ENCODE peak calls at places on chromosomes 6 and 20, in five cellular contexts. S is CD8-positive, alpha-beta T cell; T is SJSA1; I is fibroblast of lung; Z is DND-41. Y is an unnamed sample. For H3K9me3 and H3K27me3, the result is how much of the 10 kb centered on the place peaks cover.

GRCh38 chr6:167227984-167228383 is 63.1 kb upstream of the UNC93A start:
- DNase-seq in S (no peak), T (no peak), I (no peak), Z (no peak), Y (no peak)

GRCh38 chr6:44073612-44074382 is 53.5 kb downstream of the MRPL14 start:
- DNase-seq in S (no peak), T (peak), I (no peak), Z (peak), Y (no peak)

GRCh38 chr20:36754656-36755222 is 8.8 kb upstream of the NDRG3 start:
- DNase-seq in S (peak), T (peak), I (peak), Z (peak), Y (peak)

GRCh38 chr6:35017461-35018183 is 123.5 kb downstream of the TCP11 start:
- DNase-seq in S (no peak), T (no peak), I (no peak), Z (no peak), Y (no peak)

GRCh38 chr20:63782521-63782971 is 43.0 kb downstream of the SLC2A4RG start:
- DNase-seq in S (peak), T (no peak), I (no peak), Z (no peak), Y (no peak)

GRCh38 chr6:10599046-10599445 is 77.9 kb downstream of the GCNT2 start:
- DNase-seq in S (no peak), T (no peak), I (no peak), Z (no peak), Y (no peak)

GRCh38 chr20:50369225-50370035 is 140.8 kb upstream of the PTPN1 start:
- DNase-seq in S (no peak), T (no peak), I (no peak), Z (no peak), Y (no peak)

GRCh38 chr6:42041131-42042055 is 8.9 kb upstream of the TAF8 start:
- DNase-seq in S (no peak), T (no peak), I (no peak), Z (peak), Y (no peak)

GRCh38 chr6:102488729-102489128 is 1095.2 kb downstream of the GRIK2 start:
- DNase-seq in S (no peak), T (peak), I (peak), Z (no peak), Y (peak)

GRCh38 chr6:151804585-151805285 is 2.7 kb upstream of the ESR1 start:
- DNase-seq in S (no peak), T (no peak), I (no peak), Z (no peak), Y (no peak)

GRCh38 chr6:150720774-150721233 is 121.1 kb downstream of the PLEKHG1 start:
- DNase-seq in S (no peak), T (peak), I (peak), Z (no peak), Y (no peak)

GRCh38 chr6:80520195-80520594 is 413.7 kb downstream of the BCKDHB start:
- DNase-seq in S (no peak), T (no peak), I (peak), Z (no peak), Y (no peak)

GRCh38 chr6:27078734-27079357 is 168.7 kb upstream of the PRSS16 start:
- DNase-seq in S (peak), T (peak), I (peak), Z (peak), Y (no peak)

GRCh38 chr20:53678315-53678989 is 84.8 kb upstream of the ZNF217 start:
- DNase-seq in S (no peak), T (no peak), I (no peak), Z (no peak), Y (no peak)
- H3K4me3 ChIP-seq in S (peak), T (no peak), I (no peak), Z (peak), Y (no peak)

GRCh38 chr6:300494-301198 is 8.4 kb downstream of the DUSP22 start:
- DNase-seq in S (no peak), T (no peak), I (no peak), Z (no peak), Y (no peak)
- H3K9me3 ChIP-seq in S (under half), T (under half), I (under half), Z (under half), Y (under half)

DNA sequence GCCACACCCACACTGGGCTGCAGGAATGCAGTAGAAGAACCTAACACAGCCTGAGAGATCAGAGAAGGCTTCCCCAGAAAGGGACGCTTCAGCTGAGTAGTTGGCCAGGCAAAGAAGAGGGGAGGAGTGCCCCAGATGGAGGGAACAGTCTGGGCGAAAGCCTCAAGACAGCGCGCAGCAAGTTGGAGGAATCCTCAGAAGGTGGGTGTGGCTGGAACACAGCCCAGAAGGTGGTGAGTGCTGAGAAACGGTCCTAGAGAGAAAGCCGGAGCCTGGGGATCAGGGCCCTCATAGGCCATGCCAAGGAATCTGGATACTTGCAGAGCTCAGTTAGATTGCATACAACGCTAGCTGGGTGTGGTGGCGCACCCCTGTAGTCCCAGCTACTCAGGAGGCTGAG is 26.5 kb downstream of the CD40 start:
- DNase-seq in S (no peak), T (no peak), I (no peak), Z (no peak), Y (no peak)
- H3K27me3 ChIP-seq in S (under half), T (under half), I (under half), Z (under half), Y (under half)

GRCh38 chr20:17531537-17532025 is 402 bp upstream of the BFSP1 start:
- DNase-seq in S (no peak), T (no peak), I (no peak), Z (no peak), Y (no peak)
- H3K4me3 ChIP-seq in S (peak), T (peak), I (peak), Z (no peak), Y (peak)

GRCh38 chr6:168709034-168709433 is 268.1 kb downstream of the SMOC2 start:
- DNase-seq in S (no peak), T (no peak), I (no peak), Z (no peak), Y (no peak)
- H3K9me3 ChIP-seq in S (under half), T (under half), I (under half), Z (under half), Y (under half)

GRCh38 chr6:122956376-122956775 is 39.7 kb upstream of the CLVS2 start:
- DNase-seq in S (no peak), T (no peak), I (no peak), Z (no peak), Y (no peak)
- H3K27me3 ChIP-seq in S (under half), T (under half), I (under half), Z (under half), Y (under half)